ENCODE peak calls at places on chromosomes 5 and 9, in four cellular contexts. F is H1, T is HepG2, K is GM12891. L is an unnamed sample.

GRCh38 chr5:39191216-39191615 is 28.1 kb downstream of the FYB1 start:
- DNase-seq in T (no peak), K (no peak), F (no peak), L (no peak)

GRCh38 chr5:125424851-125425250 is 678.4 kb upstream of the ZNF608 start:
- DNase-seq in T (no peak), K (no peak), F (no peak), L (no peak)

GRCh38 chr9:104118916-104119315 is 24.8 kb downstream of the SMC2 start:
- DNase-seq in K (no peak), F (no peak), T (no peak), L (no peak)

GRCh38 chr9:124465736-124466135 is 15.5 kb downstream of the ADGRD2 start:
- DNase-seq in K (no peak), T (no peak), F (no peak), L (no peak)

GRCh38 chr9:7088598-7088997 is 330.8 kb downstream of the KDM4C start:
- DNase-seq in K (no peak), F (no peak), T (no peak), L (no peak)

GRCh38 chr5:11385901-11386293 is 518.3 kb downstream of the CTNND2 start:
- DNase-seq in K (no peak), F (peak; percentile 71), T (no peak), L (no peak)

GRCh38 chr5:132263548-132264261 is 6.2 kb downstream of the PDLIM4 start:
- DNase-seq in T (no peak), K (no peak), F (no peak), L (no peak)

GRCh38 chr5:39650234-39650816 is 225.5 kb upstream of the DAB2 start:
- DNase-seq in F (no peak), K (no peak), T (no peak), L (no peak)

GRCh38 chr9:7827792-7828191 is 28.2 kb upstream of the DMAC1 start:
- DNase-seq in K (no peak), T (no peak), F (no peak), L (no peak)

GRCh38 chr5:164362021-164362420 is 856.6 kb downstream of the MAT2B start:
- DNase-seq in K (no peak), F (no peak), T (no peak), L (no peak)

GRCh38 chr9:76255781-76256455 is 138.3 kb downstream of the RFK start:
- DNase-seq in T (no peak), K (no peak), F (no peak), L (no peak)

GRCh38 chr9:125284855-125285254 is 23.2 kb downstream of the GAPVD1 start:
- DNase-seq in T (no peak), F (no peak), K (no peak), L (no peak)

GRCh38 chr9:36839131-36839885 is 194.8 kb downstream of the PAX5 start:
- DNase-seq in K (no peak), T (no peak), F (no peak), L (no peak)

GRCh38 chr5:120240716-120241115 is 223.4 kb upstream of the PRR16 start:
- DNase-seq in F (no peak), K (no peak), T (no peak), L (no peak)

GRCh38 chr9:132892383-132892782 is 13.7 kb downstream of the SPACA9 start:
- DNase-seq in K (no peak), F (no peak), T (no peak), L (no peak)

GRCh38 chr5:55446690-55447351 is 87.9 kb downstream of the PLPP1 start:
- DNase-seq in T (no peak), F (no peak), K (no peak), L (no peak)

GRCh38 chr9:89046832-89047231 is 55.6 kb downstream of the S1PR3 start:
- DNase-seq in F (no peak), K (no peak), T (no peak), L (no peak)

GRCh38 chr5:50501510-50502209 is 60.6 kb upstream of the EMB start:
- DNase-seq in K (no peak), F (no peak), T (no peak), L (no peak)

GRCh38 chr5:67732921-67733320 is 482.6 kb upstream of the PIK3R1 start:
- DNase-seq in F (no peak), T (no peak), K (no peak), L (no peak)

GRCh38 chr9:137310190-137311052 is 8.3 kb upstream of the NRARP start:
- DNase-seq in F (no peak), K (peak; percentile 30), T (no peak), L (peak; percentile 36)

GRCh38 chr5:82662340-82662739 is 384.2 kb upstream of the RPS23 start:
- DNase-seq in K (no peak), F (peak; percentile 7), T (no peak), L (no peak)

GRCh38 chr9:135830496-135830895 is 76.8 kb downstream of the CAMSAP1 start:
- DNase-seq in T (no peak), K (no peak), F (no peak), L (no peak)

GRCh38 chr9:26054600-26055516 is 376.6 kb upstream of the TUSC1 start:
- DNase-seq in T (no peak), F (no peak), K (no peak), L (no peak)

GRCh38 chr5:52864376-52864775 is 76.7 kb downstream of the ITGA1 start:
- DNase-seq in K (no peak), F (no peak), T (no peak), L (no peak)

GRCh38 chr9:126799051-126799450 is 5.8 kb upstream of the ZBTB43 start:
- DNase-seq in F (no peak), K (no peak), T (no peak), L (no peak)

GRCh38 chr9:13983607-13984006 is 330.3 kb downstream of the NFIB start:
- DNase-seq in T (no peak), F (no peak), K (no peak), L (no peak)

GRCh38 chr5:62371409-62371808 is 32.3 kb downstream of the DIMT1 start:
- DNase-seq in F (no peak), K (no peak), T (no peak), L (no peak)

DNA sequence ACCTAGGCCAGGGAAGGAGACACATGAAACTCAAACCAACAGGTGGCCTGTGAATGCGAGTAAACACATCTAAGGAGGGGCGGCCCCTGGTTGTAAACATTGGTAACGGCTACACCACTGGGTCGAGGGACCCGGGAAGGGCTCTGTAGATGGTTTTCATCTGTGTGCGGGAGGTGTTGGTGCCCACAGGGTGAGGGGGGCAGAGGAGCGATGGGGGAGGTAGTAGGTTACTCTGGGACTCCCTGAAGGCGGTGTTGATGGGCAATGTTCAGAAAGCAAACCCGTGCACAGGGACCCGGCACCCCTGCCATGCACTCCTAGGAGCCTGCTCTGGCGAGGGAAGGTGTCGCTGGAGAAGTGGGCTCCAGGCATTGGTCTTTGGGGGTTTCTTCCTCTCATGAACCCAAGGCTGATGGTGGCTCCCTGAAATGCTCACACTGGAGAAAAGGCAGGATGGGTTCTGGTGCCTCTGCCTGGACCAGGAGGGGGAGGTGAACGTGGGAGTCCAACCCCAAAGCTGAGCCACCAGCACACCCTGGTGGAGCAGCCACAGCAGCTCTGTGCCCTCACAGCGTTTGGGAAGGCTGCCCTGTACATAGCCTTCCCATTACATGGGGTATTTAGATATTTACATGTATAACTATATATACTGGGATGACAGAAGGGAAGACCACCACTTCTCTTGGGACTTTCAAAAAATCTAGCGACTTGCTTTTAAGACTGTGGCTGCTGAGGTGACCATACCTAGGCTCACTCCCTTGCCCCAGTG is 103.2 kb downstream of the ENTREP1 start:
- DNase-seq in F (no peak), T (no peak), K (no peak), L (no peak)
- TF ChIP-seq TAF1 in F (no peak), T (no peak), K (no peak), L (no peak)

GRCh38 chr5:149405550-149406202 is 26.6 kb upstream of the IL17B start:
- DNase-seq in T (no peak), K (no peak), F (no peak), L (no peak)

GRCh38 chr5:149404746-149405549 is 25.9 kb upstream of the IL17B start:
- DNase-seq in T (peak; percentile 30), F (no peak), K (no peak), L (no peak)

GRCh38 chr5:149406203-149406978 is 27.3 kb upstream of the IL17B start:
- DNase-seq in K (no peak), F (no peak), T (no peak), L (no peak)

GRCh38 chr5:149402291-149402690 is 23.2 kb upstream of the IL17B start:
- DNase-seq in F (no peak), T (no peak), K (no peak), L (no peak)

GRCh38 chr5:149403923-149404745 is 25.0 kb upstream of the IL17B start:
- DNase-seq in F (no peak), T (no peak), K (no peak), L (no peak)
- TF ChIP-seq TAF1 in F (no peak), T (no peak), K (no peak), L (no peak)

GRCh38 chr9:84615574-84615973 is 54.0 kb upstream of the NTRK2 start:
- DNase-seq in F (no peak), K (no peak), T (no peak), L (no peak)
- TF ChIP-seq TAF1 in F (no peak), K (no peak), T (no peak), L (no peak)

GRCh38 chr9:70601000-70601929 is 186.8 kb upstream of the KLF9 start:
- DNase-seq in F (no peak), T (peak; percentile 5), K (no peak), L (no peak)
- TF ChIP-seq TAF1 in F (no peak), T (no peak), K (no peak), L (no peak)

L was measured in GM12892.